ENCODE peak calls at places on chromosomes 5 and 9, in seven cellular contexts. K, M, Q, C, Y, R and W are unnamed samples. For H3K4me1, the result is how much of the 10 kb centered on the place peaks cover.

GRCh38 chr9:19232830-19233194 is 2.3 kb downstream of the DENND4C start:
- DNase-seq in Q (no peak), M (no peak), C (peak), Y (no peak), R (no peak), K (peak), W (no peak)

GRCh38 chr5:126811515-126812198 is 34.7 kb downstream of the LMNB1 start:
- DNase-seq in K (peak), Q (no peak), C (peak), Y (no peak), M (no peak), R (no peak), W (no peak)

GRCh38 chr5:78328585-78329173 is 31.7 kb upstream of the SCAMP1 start:
- DNase-seq in Y (no peak), R (no peak), C (peak), K (peak), Q (no peak), M (no peak), W (no peak)

GRCh38 chr5:51821697-51822096 is 438.4 kb downstream of the ISL1 start:
- DNase-seq in Q (no peak), K (no peak), M (no peak), Y (no peak), C (no peak), R (no peak), W (no peak)

GRCh38 chr5:129996896-129997295 is 92.6 kb downstream of the CHSY3 start:
- DNase-seq in Q (no peak), Y (no peak), R (no peak), C (peak), M (no peak), K (peak), W (no peak)

GRCh38 chr5:125899006-125899405 is 524.2 kb upstream of the GRAMD2B start:
- DNase-seq in Y (no peak), M (no peak), C (no peak), K (no peak), R (no peak), Q (no peak), W (no peak)

GRCh38 chr5:137084016-137084415 is 415.1 kb downstream of the SPOCK1 start:
- DNase-seq in Y (no peak), R (no peak), M (no peak), C (no peak), Q (no peak), K (no peak), W (no peak)

GRCh38 chr5:149782018-149782899 is 52.1 kb downstream of the PPARGC1B start:
- DNase-seq in Y (no peak), K (no peak), M (no peak), C (peak), Q (no peak), R (peak), W (no peak)

GRCh38 chr5:55650391-55650790 is 61.7 kb downstream of the SLC38A9 start:
- DNase-seq in Y (no peak), K (peak), M (peak), Q (no peak), C (peak), R (no peak), W (no peak)

GRCh38 chr5:164475339-164475977 is 970.0 kb downstream of the MAT2B start:
- DNase-seq in R (no peak), M (no peak), Q (no peak), K (peak), C (peak), Y (no peak), W (no peak)

GRCh38 chr9:131330814-131331600 is 41.5 kb downstream of the PLPP7 start:
- DNase-seq in R (peak), K (no peak), Q (peak), C (no peak), M (no peak), Y (no peak), W (peak)

GRCh38 chr9:80086822-80087345 is 515.1 kb downstream of the TLE4 start:
- DNase-seq in Q (no peak), Y (no peak), M (no peak), K (no peak), R (no peak), C (no peak), W (no peak)

GRCh38 chr5:159100928-159101646 is 1.4 kb upstream of the EBF1 start:
- DNase-seq in R (no peak), K (no peak), C (peak), M (no peak), Y (no peak), Q (no peak), W (no peak)

GRCh38 chr5:52786937-52787599 is 648 bp upstream of the ITGA1 start:
- DNase-seq in C (peak), K (peak), M (no peak), Q (no peak), Y (no peak), R (no peak), W (no peak)

GRCh38 chr5:172721455-172722308 is 49.3 kb downstream of the DUSP1 start:
- DNase-seq in M (no peak), R (no peak), Q (no peak), C (peak), K (peak), Y (no peak), W (peak)

GRCh38 chr9:8338249-8338721 is 538.7 kb upstream of the DMAC1 start:
- DNase-seq in Y (no peak), Q (no peak), K (peak), C (no peak), M (no peak), R (no peak), W (no peak)

GRCh38 chr5:132487095-132487428 is 3.5 kb downstream of the IRF1 start:
- DNase-seq in K (no peak), Q (no peak), R (no peak), M (no peak), Y (no peak), C (no peak), W (peak)

GRCh38 chr5:95543017-95543705 is 11.6 kb downstream of the SKIC3 start:
- DNase-seq in R (no peak), K (peak), M (no peak), Y (no peak), C (no peak), Q (no peak), W (no peak)

GRCh38 chr5:149205625-149206523 is 64.6 kb downstream of the ABLIM3 start:
- DNase-seq in C (peak), Q (no peak), M (no peak), K (peak), R (peak), Y (no peak), W (peak)

GRCh38 chr5:1322036-1322903 is 22.6 kb downstream of the CLPTM1L start:
- DNase-seq in K (no peak), M (no peak), R (peak), Q (peak), C (no peak), Y (no peak), W (peak)

GRCh38 chr5:43772601-43773031 is 169.6 kb downstream of the NNT start:
- DNase-seq in C (peak), Q (no peak), R (no peak), Y (no peak), M (peak), K (peak), W (no peak)

GRCh38 chr5:91486638-91487037 is 103.5 kb upstream of the ARRDC3 start:
- DNase-seq in K (peak), Q (no peak), M (no peak), R (no peak), Y (no peak), C (peak), W (no peak)

GRCh38 chr5:67673618-67674017 is 477.0 kb upstream of the CD180 start:
- DNase-seq in R (no peak), C (no peak), Y (no peak), K (no peak), M (no peak), Q (no peak), W (no peak)

GRCh38 chr5:67676863-67677262 is 480.3 kb upstream of the CD180 start:
- DNase-seq in R (no peak), K (no peak), M (no peak), C (no peak), Y (no peak), Q (no peak), W (no peak)

GRCh38 chr5:67672633-67673032 is 476.0 kb upstream of the CD180 start:
- DNase-seq in Y (no peak), K (no peak), C (peak), R (no peak), M (no peak), Q (no peak), W (no peak)

GRCh38 chr5:67673180-67673579 is 476.6 kb upstream of the CD180 start:
- DNase-seq in Y (no peak), R (no peak), C (no peak), M (no peak), Q (no peak), K (no peak), W (no peak)

DNA sequence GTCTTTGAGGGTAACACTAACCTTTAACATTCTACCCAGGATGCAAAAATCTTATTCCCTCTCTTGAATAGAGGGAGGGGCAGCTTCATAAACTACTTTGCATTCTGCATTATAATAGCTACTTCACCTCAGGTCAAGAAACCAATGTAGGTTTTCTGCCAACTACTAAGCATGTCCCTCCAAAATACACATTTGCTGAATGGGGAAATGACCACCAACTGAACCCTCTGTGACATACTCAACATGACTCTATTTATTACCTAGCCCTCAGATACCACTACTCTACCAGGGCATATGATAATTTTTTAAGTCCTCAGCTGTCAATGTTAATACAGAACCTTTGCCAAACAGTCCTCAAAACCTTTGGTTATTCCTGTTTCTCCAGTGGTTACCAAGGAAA is 477.7 kb upstream of the CD180 start:
- DNase-seq in M (no peak), Q (no peak), C (no peak), K (no peak), Y (no peak), R (no peak), W (no peak)
- H3K27ac ChIP-seq in M (no peak), Q (no peak), C (no peak), K (no peak), Y (no peak), R (no peak), W (no peak)

GRCh38 chr9:106878943-106879916 is 16.3 kb downstream of the ZNF462 start:
- DNase-seq in M (no peak), Y (no peak), Q (peak), R (peak), K (peak), C (peak), W (peak)
- H3K4me1 ChIP-seq in M (under half), Y (under half), Q (under half), R (half or more), K (under half), C (under half), W (under half)

DNA sequence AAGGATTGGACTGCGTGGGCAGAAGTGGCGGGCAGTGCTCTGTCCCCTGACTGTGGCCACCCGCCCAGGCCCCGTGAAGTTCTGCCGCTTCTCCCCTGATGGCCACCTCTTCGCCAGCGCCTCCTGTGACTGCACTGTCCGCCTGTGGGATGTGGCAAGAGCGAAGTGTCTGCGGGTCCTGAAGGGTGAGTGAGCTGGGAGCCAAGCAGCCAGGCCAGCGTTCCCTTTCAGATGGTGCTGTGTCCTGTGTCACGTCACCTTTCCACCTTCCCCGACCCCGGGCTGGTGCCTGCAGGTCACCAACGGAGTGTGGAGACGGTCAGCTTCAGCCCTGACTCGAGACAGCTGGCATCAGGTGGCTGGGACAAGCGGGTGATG is 2.3 kb downstream of the WDR38 start:
- DNase-seq in R (no peak), C (no peak), Q (peak), K (no peak), Y (no peak), M (no peak), W (no peak)
- H3K27ac ChIP-seq in R (no peak), C (no peak), Q (no peak), K (no peak), Y (no peak), M (no peak), W (no peak)

DNA sequence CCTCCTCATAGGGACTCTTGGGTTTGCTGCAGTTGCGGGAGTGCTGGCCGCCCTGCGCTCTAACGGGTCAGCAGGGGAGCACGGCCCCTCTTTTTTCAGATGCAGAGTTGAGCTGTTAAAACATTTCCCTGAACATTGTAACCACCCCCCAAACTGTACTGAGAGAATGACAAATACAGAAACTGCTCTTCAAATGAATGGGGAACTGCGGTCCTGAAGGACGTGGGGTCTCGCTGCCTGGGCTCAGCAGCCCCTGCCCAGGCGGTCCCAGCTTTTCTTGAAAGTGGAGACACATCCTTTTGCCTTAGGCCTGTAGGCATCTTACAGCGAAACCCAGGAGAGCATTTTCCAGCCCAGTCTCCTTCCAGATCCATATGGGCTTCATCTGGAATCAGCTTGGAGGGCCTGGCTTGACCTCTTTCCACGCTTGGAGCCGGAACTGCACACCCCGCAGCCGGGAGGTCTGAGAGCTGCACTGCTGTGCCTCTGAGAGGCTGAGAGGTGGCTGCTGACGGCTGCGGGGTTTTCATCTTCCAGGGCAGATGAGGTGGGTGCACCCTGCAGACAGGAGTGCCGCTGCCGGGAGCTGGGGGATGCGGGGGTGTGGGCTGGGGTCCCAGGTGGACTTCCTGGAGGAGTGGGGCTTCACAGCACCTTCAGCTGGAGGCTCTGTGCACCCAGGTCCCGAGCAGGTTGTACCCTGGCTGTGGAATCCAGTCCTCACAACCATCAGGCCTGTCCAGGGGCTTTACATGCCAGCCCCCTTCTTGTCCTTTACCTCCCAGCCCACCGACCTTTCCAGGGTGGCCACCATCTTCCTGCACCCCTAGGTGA is 1.2 kb upstream of the AGPAT2 start:
- DNase-seq in Y (no peak), K (no peak), R (no peak), M (no peak), Q (no peak), C (no peak), W (no peak)
- H3K4me1 ChIP-seq in Y (under half), K (under half), R (half or more), M (under half), Q (half or more), C (under half), W (under half)